ENCODE peak calls at places on chromosome 1, in five cellular contexts. D is Caki2; A is cardiac muscle cell; P is stromal cell of bone marrow; Q is activated T-cell treated with anti-CD3 and anti-CD28 coated beads, Interleukin-2, amount 50 U/mL, for 72 hours. M is an unnamed sample.

GRCh38 chr1:32724678-32725594 is 22.4 kb upstream of the SYNC start:
- DNase-seq in D (peak; percentile 90), A (no peak), P (peak; percentile 90), Q (no peak), M (no peak)

GRCh38 chr1:147213271-147213670 is 11.9 kb downstream of the FMO5 start:
- DNase-seq in D (no peak), A (no peak), P (no peak), Q (no peak), M (no peak)

GRCh38 chr1:206946261-206946660 is at the start of gene PIGR:
- DNase-seq in D (no peak), A (no peak), P (no peak), Q (no peak), M (no peak)

GRCh38 chr1:226626577-226626956 is 78.0 kb downstream of the STUM start:
- DNase-seq in D (peak; percentile 37), A (peak; percentile 62), P (peak; percentile 63), Q (peak; percentile 84), M (peak; percentile 72)

GRCh38 chr1:20370628-20371200 is 80.0 kb downstream of the VWA5B1 start:
- DNase-seq in D (no peak), A (no peak), P (no peak), Q (no peak), M (no peak)

GRCh38 chr1:77385551-77385950 is 103.7 kb downstream of the AK5 start:
- DNase-seq in D (no peak), A (no peak), P (no peak), Q (no peak), M (no peak)

GRCh38 chr1:226436855-226437491 is 29.1 kb upstream of the PARP1 start:
- DNase-seq in D (no peak), A (no peak), P (no peak), Q (no peak), M (no peak)

GRCh38 chr1:148263906-148264255 is 111.8 kb upstream of the NBPF11 start:
- DNase-seq in D (no peak), A (no peak), P (no peak), Q (no peak), M (no peak)

GRCh38 chr1:109929170-109929569 is 18.5 kb downstream of the CSF1 start:
- DNase-seq in D (no peak), A (no peak), P (no peak), Q (no peak), M (no peak)

M was measured in HuH-7.